ENCODE peak calls at places on chromosomes 12 and 14, in seven cellular contexts. One of them, this sample, is unnamed.
A peak's percentile ranks its signal among the peaks of the same experiment; 100 is the strongest.

GRCh38 chr14:77208266-77208978 is 26.8 kb downstream of the TMEM63C start:
- DNase-seq in pancreas: peak; percentile 83
- DNase-seq in coronary artery: no peak
- DNase-seq in fibroblast of lung: peak; percentile 59
- DNase-seq in bronchial epithelial cell: peak; percentile 37
- DNase-seq in head of caudate nucleus: peak; percentile 77
- DNase-seq in germinal center: peak; percentile 59
- DNase-seq in this sample: no peak

GRCh38 chr14:52150162-52150561 is 81.3 kb upstream of the NID2 start:
- DNase-seq in germinal center: no peak
- DNase-seq in pancreas: no peak
- DNase-seq in fibroblast of lung: no peak
- DNase-seq in head of caudate nucleus: no peak
- DNase-seq in bronchial epithelial cell: no peak
- DNase-seq in coronary artery: no peak
- DNase-seq in this sample: no peak

GRCh38 chr12:14558377-14559051 is 9.2 kb downstream of the PLBD1 start:
- DNase-seq in bronchial epithelial cell: no peak
- DNase-seq in pancreas: no peak
- DNase-seq in fibroblast of lung: no peak
- DNase-seq in germinal center: no peak
- DNase-seq in coronary artery: no peak
- DNase-seq in head of caudate nucleus: no peak
- DNase-seq in this sample: no peak

GRCh38 chr14:101915871-101916815 is 48.2 kb upstream of the DYNC1H1 start:
- DNase-seq in head of caudate nucleus: no peak
- DNase-seq in coronary artery: no peak
- DNase-seq in fibroblast of lung: no peak
- DNase-seq in bronchial epithelial cell: no peak
- DNase-seq in germinal center: no peak
- DNase-seq in pancreas: no peak
- DNase-seq in this sample: no peak

GRCh38 chr14:49863483-49864262 is 11.1 kb upstream of the NEMF start:
- DNase-seq in head of caudate nucleus: no peak
- DNase-seq in fibroblast of lung: no peak
- DNase-seq in coronary artery: no peak
- DNase-seq in germinal center: no peak
- DNase-seq in bronchial epithelial cell: no peak
- DNase-seq in pancreas: no peak
- DNase-seq in this sample: no peak

GRCh38 chr14:93013368-93013719 is 90.4 kb downstream of the CHGA start:
- DNase-seq in pancreas: no peak
- DNase-seq in germinal center: no peak
- DNase-seq in fibroblast of lung: no peak
- DNase-seq in coronary artery: no peak
- DNase-seq in bronchial epithelial cell: no peak
- DNase-seq in head of caudate nucleus: no peak
- DNase-seq in this sample: no peak

GRCh38 chr12:29148065-29148957 is 767 bp upstream of the FAR2 start:
- DNase-seq in pancreas: no peak
- DNase-seq in coronary artery: no peak
- DNase-seq in bronchial epithelial cell: no peak
- DNase-seq in germinal center: no peak
- DNase-seq in fibroblast of lung: peak; percentile 53
- DNase-seq in head of caudate nucleus: peak; percentile 59
- DNase-seq in this sample: no peak

GRCh38 chr12:84763112-84763511 is 149.5 kb downstream of the SLC6A15 start:
- DNase-seq in coronary artery: no peak
- DNase-seq in fibroblast of lung: peak; percentile 57
- DNase-seq in head of caudate nucleus: no peak
- DNase-seq in pancreas: no peak
- DNase-seq in bronchial epithelial cell: no peak
- DNase-seq in germinal center: no peak
- DNase-seq in this sample: peak; percentile 21

GRCh38 chr12:130511285-130511684 is 173.6 kb downstream of the PIWIL1 start:
- DNase-seq in head of caudate nucleus: no peak
- DNase-seq in pancreas: no peak
- DNase-seq in fibroblast of lung: no peak
- DNase-seq in coronary artery: no peak
- DNase-seq in bronchial epithelial cell: no peak
- DNase-seq in germinal center: no peak
- DNase-seq in this sample: no peak

GRCh38 chr12:52924764-52925716 is 20.2 kb upstream of the KRT8 start:
- DNase-seq in germinal center: no peak
- DNase-seq in head of caudate nucleus: no peak
- DNase-seq in fibroblast of lung: peak; percentile 12
- DNase-seq in coronary artery: no peak
- DNase-seq in bronchial epithelial cell: peak; percentile 72
- DNase-seq in pancreas: no peak
- DNase-seq in this sample: no peak